ENCODE peak calls at places on chromosomes 13 and 19, in four cellular contexts. R is Peyer's patch; V is NB4; D is effector memory CD4-positive, alpha-beta T cell. E is an unnamed sample.

GRCh38 chr19:49896863-49897621 is at the start of gene IL4I1:
- DNase-seq in R (no peak), V (peak; percentile 51), D (peak; percentile 70), E (no peak)

GRCh38 chr19:5186293-5187050 is 154.1 kb downstream of the PTPRS start:
- DNase-seq in R (no peak), V (no peak), D (no peak), E (no peak)

GRCh38 chr13:101209206-101209893 is 207.0 kb downstream of the NALCN start:
- DNase-seq in R (no peak), V (no peak), D (no peak), E (no peak)

GRCh38 chr13:76854894-76855293 is 31.3 kb downstream of the KCTD12 start:
- DNase-seq in R (no peak), V (no peak), D (no peak), E (no peak)

GRCh38 chr13:20558982-20559381 is 8.0 kb upstream of the IFT88 start:
- DNase-seq in R (no peak), V (no peak), D (no peak), E (no peak)

GRCh38 chr19:3270908-3271307 is 46.4 kb downstream of the CELF5 start:
- DNase-seq in R (no peak), V (peak; percentile 54), D (peak; percentile 26), E (no peak)

GRCh38 chr13:28268800-28269223 is 130.5 kb downstream of the PAN3 start:
- DNase-seq in R (no peak), V (peak; percentile 89), D (no peak), E (no peak)

GRCh38 chr13:27960362-27961226 is 8.5 kb downstream of the CDX2 start:
- DNase-seq in R (peak; percentile 90), V (peak; percentile 93), D (no peak), E (peak; percentile 84)

GRCh38 chr19:6287269-6287885 is 7.6 kb upstream of the MLLT1 start:
- DNase-seq in R (no peak), V (no peak), D (no peak), E (no peak)

GRCh38 chr19:45333609-45334303 is 6.8 kb upstream of the KLC3 start:
- DNase-seq in R (no peak), V (no peak), D (no peak), E (no peak)

DNA sequence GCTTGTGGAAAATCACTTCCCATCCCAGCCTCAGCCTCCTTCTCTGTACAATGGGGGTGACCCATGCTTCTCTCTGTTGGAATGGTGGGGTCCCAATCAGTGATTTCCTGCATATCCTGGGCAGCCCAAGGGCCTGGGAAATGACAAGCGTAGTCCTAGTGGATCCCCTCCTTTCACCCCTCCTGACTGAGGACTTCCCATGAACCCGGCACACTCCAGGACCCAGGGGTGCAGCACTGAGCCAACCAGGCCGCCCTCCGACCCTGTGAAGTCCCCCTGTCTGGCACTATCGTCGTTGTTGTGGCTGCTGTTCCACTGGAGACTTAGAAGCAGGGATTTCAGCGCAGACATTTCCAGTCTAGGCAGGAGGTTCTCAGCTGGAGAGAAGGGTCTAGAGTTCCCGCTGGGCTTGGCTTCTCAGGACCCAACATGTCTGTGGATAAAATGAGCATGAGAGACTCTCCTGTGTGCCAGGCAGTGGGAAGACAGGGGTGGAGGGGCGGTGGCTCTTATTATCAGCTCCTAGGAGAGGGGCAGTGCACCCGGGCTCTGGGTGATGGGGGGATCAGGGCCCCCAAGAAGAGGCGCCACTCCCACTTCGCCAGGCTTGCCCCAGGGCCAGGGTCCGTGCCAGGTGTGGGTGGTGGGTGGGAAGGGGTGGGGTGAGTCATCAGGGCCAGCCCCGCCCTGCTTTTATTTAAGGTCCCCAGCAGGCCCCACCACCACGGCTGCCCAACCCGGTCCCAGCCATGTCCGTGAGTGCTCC is at the start of gene LGALS7B:
- DNase-seq in R (no peak), V (no peak), D (no peak), E (no peak)
- H3K4me3 ChIP-seq in R (no peak within 1 kb of the TSS), V (no peak within 1 kb of the TSS), D (no peak within 1 kb of the TSS), E (no peak within 1 kb of the TSS)

GRCh38 chr19:31268751-31269150 is 80.5 kb downstream of the TSHZ3 start:
- DNase-seq in R (no peak), V (no peak), D (no peak), E (no peak)

GRCh38 chr19:31272707-31273106 is 76.5 kb downstream of the TSHZ3 start:
- DNase-seq in R (peak; percentile 12), V (no peak), D (no peak), E (peak; percentile 15)

GRCh38 chr19:31270897-31271568 is 78.2 kb downstream of the TSHZ3 start:
- DNase-seq in R (peak; percentile 32), V (no peak), D (no peak), E (peak; percentile 20)

GRCh38 chr19:31269425-31270127 is 79.7 kb downstream of the TSHZ3 start:
- DNase-seq in R (no peak), V (no peak), D (no peak), E (no peak)

GRCh38 chr19:31271569-31271911 is 77.7 kb downstream of the TSHZ3 start:
- DNase-seq in R (no peak), V (no peak), D (no peak), E (no peak)
- H3K4me3 ChIP-seq in R (no peak overlapping the region), V (no peak overlapping the region), D (no peak overlapping the region), E (no peak overlapping the region)

GRCh38 chr19:17393914-17394313 is at the start of gene CCDC194:
- DNase-seq in R (no peak), V (no peak), D (no peak), E (no peak)
- H3K4me3 ChIP-seq in R (no peak within 1 kb of the TSS), V (no peak within 1 kb of the TSS), D (no peak within 1 kb of the TSS), E (no peak within 1 kb of the TSS)

GRCh38 chr13:39602277-39602613 is 748 bp downstream of the LHFPL6 start:
- DNase-seq in R (no peak), V (peak; percentile 85), D (no peak), E (no peak)

GRCh38 chr13:39604736-39605135 is 1.7 kb upstream of the LHFPL6 start:
- DNase-seq in R (no peak), V (no peak), D (no peak), E (no peak)

GRCh38 chr13:39603424-39603947 is 493 bp upstream of the LHFPL6 start:
- DNase-seq in R (no peak), V (peak; percentile 62), D (no peak), E (peak; percentile 12)

GRCh38 chr13:39601636-39602035 is 1.4 kb downstream of the LHFPL6 start:
- DNase-seq in R (no peak), V (no peak), D (no peak), E (no peak)

DNA sequence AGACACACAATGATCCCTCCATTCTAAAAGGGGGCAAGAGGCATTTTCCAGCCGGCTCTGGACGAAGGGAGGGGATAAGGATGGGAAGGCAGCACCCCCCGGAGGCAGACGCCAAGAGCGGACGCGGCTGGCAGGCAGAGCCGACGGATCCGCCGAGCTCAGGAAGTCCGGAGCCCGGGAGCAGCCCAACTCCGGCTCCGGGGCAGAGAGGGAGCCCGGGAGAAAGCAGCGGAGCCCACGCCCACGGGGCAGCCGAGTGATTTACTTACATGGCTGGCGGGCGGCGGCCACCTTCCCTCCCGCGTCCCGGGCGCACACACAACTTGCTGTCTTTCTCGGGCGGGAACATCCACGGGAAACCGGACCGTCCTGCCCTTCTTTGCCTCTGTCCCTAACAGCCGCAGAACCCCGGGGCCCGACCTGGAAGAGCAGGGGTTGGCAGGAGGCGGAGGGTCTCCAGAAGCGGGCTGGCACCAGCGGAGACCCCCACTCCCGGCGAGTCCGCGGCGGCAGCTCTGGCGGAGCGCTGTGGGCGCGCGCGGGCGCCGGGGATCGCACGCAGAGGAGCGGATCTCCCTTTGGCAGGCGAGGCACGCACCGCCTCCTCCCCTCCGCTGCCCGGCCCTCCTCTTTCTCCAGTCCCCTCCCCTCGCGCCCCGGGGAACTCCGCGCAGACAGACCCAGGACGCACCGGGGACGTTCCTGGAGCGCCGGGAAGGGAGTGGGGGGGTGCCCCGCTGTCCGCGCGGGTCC is at the start of gene LHFPL6:
- DNase-seq in R (peak; percentile 74), V (peak; percentile 86), D (no peak), E (peak; percentile 72)
- H3K4me3 ChIP-seq in R (peak within 1 kb of the TSS; percentile 50), V (peak within 1 kb of the TSS; percentile 70), D (peak within 1 kb of the TSS; percentile 62), E (peak within 1 kb of the TSS; percentile 31)

GRCh38 chr19:39405261-39405912 is 1.3 kb upstream of the ZFP36 start:
- DNase-seq in R (peak; percentile 55), V (no peak), D (no peak), E (no peak)
- H3K4me3 ChIP-seq in R (no peak overlapping the region), V (no peak overlapping the region), D (peak overlapping the region; percentile 99), E (no peak overlapping the region)

DNA sequence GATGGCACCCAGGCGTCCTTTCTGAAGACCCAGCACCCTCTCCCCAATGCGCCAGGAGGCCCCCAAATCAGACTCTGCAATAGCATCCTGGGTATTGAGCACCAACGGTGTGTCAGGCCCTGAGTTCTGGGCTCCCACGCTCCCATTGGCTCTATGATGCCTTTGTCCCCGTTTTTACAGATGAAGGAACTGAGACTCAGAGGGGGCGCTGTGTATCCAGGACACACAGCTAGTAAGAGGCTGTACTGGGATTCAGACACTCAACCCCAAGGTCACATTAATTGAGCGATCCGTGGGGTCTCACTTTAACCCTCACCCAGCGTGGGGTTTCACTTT is 42.5 kb downstream of the CYP4F22 start:
- DNase-seq in R (no peak), V (no peak), D (no peak), E (no peak)
- H3K4me3 ChIP-seq in R (peak overlapping the region; percentile 41), V (no peak overlapping the region), D (peak overlapping the region; percentile 73), E (no peak overlapping the region)

DNA sequence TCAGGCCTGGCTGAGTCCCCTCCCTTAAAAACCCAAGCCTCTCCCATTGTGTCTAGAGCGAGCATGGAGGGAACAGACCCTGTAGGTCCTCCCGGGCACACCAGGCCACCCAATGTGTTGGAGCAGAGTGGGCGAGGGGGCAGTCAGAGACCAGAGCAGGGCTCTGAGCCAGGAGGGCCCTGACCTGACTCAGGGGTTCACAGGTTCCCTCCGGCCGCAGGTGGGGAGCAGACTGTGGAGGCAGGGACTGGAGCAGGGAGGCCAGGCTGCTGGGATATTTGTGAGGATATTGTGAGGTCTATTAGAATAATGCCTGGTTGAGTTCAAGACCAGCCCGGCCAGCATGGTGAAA is 1.6 kb upstream of the TYROBP start:
- DNase-seq in R (no peak), V (no peak), D (no peak), E (no peak)
- H3K4me3 ChIP-seq in R (no peak overlapping the region), V (no peak overlapping the region), D (no peak overlapping the region), E (no peak overlapping the region)

E was measured in mucosa of descending colon.